ENCODE peak calls at places on chromosome 10, in six cellular contexts. L is stimulated activated naive CD4-positive, alpha-beta T cell; M is amniotic stem cell; A is ascending aorta; H is LHCN-M2; P is body of pancreas. Y is an unnamed sample.

GRCh38 chr10:131844546-131845084 is 56.2 kb upstream of the PPP2R2D start:
- DNase-seq in L (no peak), M (no peak), A (peak; percentile 35), H (no peak), P (no peak), Y (no peak)

GRCh38 chr10:29600067-29600466 is 34.7 kb downstream of the SVIL start:
- DNase-seq in L (no peak), M (no peak), A (peak; percentile 37), H (no peak), P (no peak), Y (no peak)

GRCh38 chr10:86415583-86415982 is 49.0 kb upstream of the GRID1 start:
- DNase-seq in L (no peak), M (no peak), A (no peak), H (no peak), P (no peak), Y (no peak)

GRCh38 chr10:71868192-71868697 is 17.2 kb upstream of the PSAP start:
- DNase-seq in L (no peak), M (no peak), A (peak; percentile 74), H (peak; percentile 96), P (no peak), Y (no peak)

GRCh38 chr10:1610986-1611770 is 126.1 kb downstream of the ADARB2 start:
- DNase-seq in L (no peak), M (no peak), A (no peak), H (no peak), P (no peak), Y (no peak)

GRCh38 chr10:124157286-124157685 is 63.9 kb upstream of the CHST15 start:
- DNase-seq in L (no peak), M (no peak), A (peak; percentile 63), H (peak; percentile 56), P (no peak), Y (no peak)

GRCh38 chr10:78528749-78529204 is 495.1 kb downstream of the RPS24 start:
- DNase-seq in L (no peak), M (no peak), A (no peak), H (no peak), P (no peak), Y (no peak)

GRCh38 chr10:69329721-69330178 is 51.5 kb downstream of the HK1 start:
- DNase-seq in L (no peak), M (no peak), A (no peak), H (no peak), P (no peak), Y (no peak)

GRCh38 chr10:118955531-118956252 is 73.8 kb upstream of the NANOS1 start:
- DNase-seq in L (no peak), M (no peak), A (no peak), H (no peak), P (no peak), Y (no peak)

GRCh38 chr10:130175074-130175473 is 38.9 kb downstream of the GLRX3 start:
- DNase-seq in L (no peak), M (no peak), A (no peak), H (no peak), P (no peak), Y (no peak)

GRCh38 chr10:34280599-34281374 is 534.3 kb downstream of the PARD3 start:
- DNase-seq in L (no peak), M (peak; percentile 77), A (peak; percentile 77), H (peak; percentile 99), P (no peak), Y (peak; percentile 27)

GRCh38 chr10:133125901-133126300 is 34.1 kb upstream of the KNDC1 start:
- DNase-seq in L (no peak), M (no peak), A (no peak), H (no peak), P (peak; percentile 10), Y (no peak)

GRCh38 chr10:89503633-89504345 is 31.6 kb downstream of the SLC16A12 start:
- DNase-seq in L (no peak), M (no peak), A (no peak), H (no peak), P (no peak), Y (no peak)

GRCh38 chr10:132522521-132523411 is 14.8 kb upstream of the INPP5A start:
- DNase-seq in L (no peak), M (no peak), A (peak; percentile 56), H (no peak), P (peak; percentile 8), Y (no peak)